ENCODE peak calls at places on chromosomes 4 and X, in eight cellular contexts. One of them, this sample, is unnamed.

GRCh38 chrX:69125094-69125493 is 40.2 kb downstream of the PJA1 start:
- DNase-seq in progenitor cell of endocrine pancreas: no peak
- DNase-seq in GM10248: no peak
- DNase-seq in thoracic aorta: no peak
- DNase-seq in osteocyte: no peak
- DNase-seq in tibial artery: no peak
- DNase-seq in GM20000: no peak
- DNase-seq in testis: no peak
- DNase-seq in this sample: no peak

GRCh38 chr4:138751290-138751689 is 264.3 kb upstream of the NOCT start:
- DNase-seq in progenitor cell of endocrine pancreas: no peak
- DNase-seq in GM10248: no peak
- DNase-seq in thoracic aorta: no peak
- DNase-seq in osteocyte: no peak
- DNase-seq in tibial artery: no peak
- DNase-seq in GM20000: no peak
- DNase-seq in testis: no peak
- DNase-seq in this sample: no peak

GRCh38 chr4:39429476-39430310 is 23.0 kb downstream of the KLB start:
- DNase-seq in progenitor cell of endocrine pancreas: no peak
- DNase-seq in GM10248: no peak
- DNase-seq in thoracic aorta: no peak
- DNase-seq in osteocyte: no peak
- DNase-seq in tibial artery: no peak
- DNase-seq in GM20000: no peak
- DNase-seq in testis: no peak
- DNase-seq in this sample: no peak

GRCh38 chr4:19707876-19708275 is 543.8 kb upstream of the SLIT2 start:
- DNase-seq in progenitor cell of endocrine pancreas: no peak
- DNase-seq in GM10248: no peak
- DNase-seq in thoracic aorta: no peak
- DNase-seq in osteocyte: no peak
- DNase-seq in tibial artery: no peak
- DNase-seq in GM20000: no peak
- DNase-seq in testis: no peak
- DNase-seq in this sample: no peak

GRCh38 chr4:99859618-99860017 is 34.6 kb downstream of the LAMTOR3 start:
- DNase-seq in progenitor cell of endocrine pancreas: no peak
- DNase-seq in GM10248: no peak
- DNase-seq in thoracic aorta: no peak
- DNase-seq in osteocyte: no peak
- DNase-seq in tibial artery: no peak
- DNase-seq in GM20000: no peak
- DNase-seq in testis: no peak
- DNase-seq in this sample: no peak

GRCh38 chrX:42996861-42997260 is 218.9 kb upstream of the PPP1R2C start:
- DNase-seq in progenitor cell of endocrine pancreas: no peak
- DNase-seq in GM10248: no peak
- DNase-seq in thoracic aorta: no peak
- DNase-seq in osteocyte: no peak
- DNase-seq in tibial artery: no peak
- DNase-seq in GM20000: no peak
- DNase-seq in testis: no peak
- DNase-seq in this sample: no peak

GRCh38 chrX:826026-826425 is 195.4 kb downstream of the SHOX start:
- DNase-seq in progenitor cell of endocrine pancreas: no peak
- DNase-seq in GM10248: no peak
- DNase-seq in thoracic aorta: no peak
- DNase-seq in osteocyte: peak
- DNase-seq in tibial artery: no peak
- DNase-seq in GM20000: no peak
- DNase-seq in testis: no peak
- DNase-seq in this sample: no peak

GRCh38 chr4:38856524-38857337 is at the start of gene TLR6:
- DNase-seq in progenitor cell of endocrine pancreas: peak
- DNase-seq in GM10248: peak
- DNase-seq in thoracic aorta: no peak
- DNase-seq in osteocyte: no peak
- DNase-seq in tibial artery: no peak
- DNase-seq in GM20000: peak
- DNase-seq in testis: peak
- DNase-seq in this sample: peak

GRCh38 chr4:121784975-121785374 is 16.1 kb upstream of the EXOSC9 start:
- DNase-seq in progenitor cell of endocrine pancreas: no peak
- DNase-seq in GM10248: no peak
- DNase-seq in thoracic aorta: no peak
- DNase-seq in osteocyte: no peak
- DNase-seq in tibial artery: no peak
- DNase-seq in GM20000: no peak
- DNase-seq in testis: no peak
- DNase-seq in this sample: no peak

GRCh38 chr4:113106076-113106475 is 56.6 kb downstream of the ANK2 start:
- DNase-seq in progenitor cell of endocrine pancreas: no peak
- DNase-seq in GM10248: no peak
- DNase-seq in thoracic aorta: no peak
- DNase-seq in osteocyte: no peak
- DNase-seq in tibial artery: no peak
- DNase-seq in GM20000: peak
- DNase-seq in testis: no peak
- DNase-seq in this sample: no peak

GRCh38 chr4:6137027-6137746 is 63.2 kb downstream of the JAKMIP1 start:
- DNase-seq in progenitor cell of endocrine pancreas: no peak
- DNase-seq in GM10248: no peak
- DNase-seq in thoracic aorta: no peak
- DNase-seq in osteocyte: no peak
- DNase-seq in tibial artery: no peak
- DNase-seq in GM20000: no peak
- DNase-seq in testis: no peak
- DNase-seq in this sample: no peak

GRCh38 chrX:69503835-69504625 is at the start of gene NALF2:
- DNase-seq in progenitor cell of endocrine pancreas: peak
- DNase-seq in GM10248: peak
- DNase-seq in thoracic aorta: no peak
- DNase-seq in osteocyte: peak
- DNase-seq in tibial artery: no peak
- DNase-seq in GM20000: peak
- DNase-seq in testis: peak
- DNase-seq in this sample: peak

GRCh38 chr4:129550281-129550785 is 454.4 kb downstream of the C4orf33 start:
- DNase-seq in progenitor cell of endocrine pancreas: no peak
- DNase-seq in GM10248: no peak
- DNase-seq in thoracic aorta: no peak
- DNase-seq in osteocyte: no peak
- DNase-seq in tibial artery: no peak
- DNase-seq in GM20000: no peak
- DNase-seq in testis: no peak
- DNase-seq in this sample: no peak

GRCh38 chrX:78119521-78120227 is 15.6 kb downstream of the PGK1 start:
- DNase-seq in progenitor cell of endocrine pancreas: no peak
- DNase-seq in GM10248: no peak
- DNase-seq in thoracic aorta: no peak
- DNase-seq in osteocyte: no peak
- DNase-seq in tibial artery: no peak
- DNase-seq in GM20000: no peak
- DNase-seq in testis: no peak
- DNase-seq in this sample: no peak

GRCh38 chrX:78123190-78123589 is 16.3 kb downstream of the TAF9B start:
- DNase-seq in progenitor cell of endocrine pancreas: no peak
- DNase-seq in GM10248: no peak
- DNase-seq in thoracic aorta: no peak
- DNase-seq in osteocyte: no peak
- DNase-seq in tibial artery: no peak
- DNase-seq in GM20000: no peak
- DNase-seq in testis: no peak
- DNase-seq in this sample: peak

GRCh38 chrX:78129714-78130113 is 9.7 kb downstream of the TAF9B start:
- DNase-seq in progenitor cell of endocrine pancreas: no peak
- DNase-seq in GM10248: no peak
- DNase-seq in thoracic aorta: no peak
- DNase-seq in osteocyte: no peak
- DNase-seq in tibial artery: no peak
- DNase-seq in GM20000: no peak
- DNase-seq in testis: no peak
- DNase-seq in this sample: no peak

GRCh38 chrX:78125148-78125547 is 14.3 kb downstream of the TAF9B start:
- DNase-seq in progenitor cell of endocrine pancreas: no peak
- DNase-seq in GM10248: no peak
- DNase-seq in thoracic aorta: no peak
- DNase-seq in osteocyte: no peak
- DNase-seq in tibial artery: no peak
- DNase-seq in GM20000: no peak
- DNase-seq in testis: no peak
- DNase-seq in this sample: no peak

DNA sequence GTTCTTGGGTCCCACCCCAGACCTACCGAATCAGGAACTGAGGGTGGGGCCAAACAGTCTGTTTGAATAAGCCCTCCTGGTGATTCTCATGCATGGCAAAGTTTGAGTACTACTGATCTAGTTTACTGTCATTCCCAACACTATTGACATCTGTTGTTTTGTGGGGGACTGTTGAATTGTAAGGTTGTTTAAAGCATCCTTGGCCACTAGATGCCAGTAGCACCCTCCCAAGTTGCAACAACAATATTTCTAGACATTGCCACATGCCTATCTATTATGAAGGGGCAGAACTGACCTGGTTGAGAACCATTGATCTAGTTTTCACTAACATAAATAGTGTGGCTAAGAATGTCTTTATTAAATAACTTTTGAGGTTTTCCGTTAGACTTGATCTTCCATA is 15.1 kb downstream of the TAF9B start:
- DNase-seq in progenitor cell of endocrine pancreas: no peak
- DNase-seq in GM10248: no peak
- DNase-seq in thoracic aorta: no peak
- DNase-seq in osteocyte: no peak
- DNase-seq in tibial artery: no peak
- DNase-seq in GM20000: no peak
- DNase-seq in testis: no peak
- DNase-seq in this sample: no peak
- TF ChIP-seq CTCF in progenitor cell of endocrine pancreas: peak
- TF ChIP-seq CTCF in GM10248: no peak
- TF ChIP-seq CTCF in thoracic aorta: no peak
- TF ChIP-seq CTCF in osteocyte: peak
- TF ChIP-seq CTCF in tibial artery: no peak
- TF ChIP-seq CTCF in GM20000: no peak
- TF ChIP-seq CTCF in testis: no peak
- TF ChIP-seq CTCF in this sample: no peak

DNA sequence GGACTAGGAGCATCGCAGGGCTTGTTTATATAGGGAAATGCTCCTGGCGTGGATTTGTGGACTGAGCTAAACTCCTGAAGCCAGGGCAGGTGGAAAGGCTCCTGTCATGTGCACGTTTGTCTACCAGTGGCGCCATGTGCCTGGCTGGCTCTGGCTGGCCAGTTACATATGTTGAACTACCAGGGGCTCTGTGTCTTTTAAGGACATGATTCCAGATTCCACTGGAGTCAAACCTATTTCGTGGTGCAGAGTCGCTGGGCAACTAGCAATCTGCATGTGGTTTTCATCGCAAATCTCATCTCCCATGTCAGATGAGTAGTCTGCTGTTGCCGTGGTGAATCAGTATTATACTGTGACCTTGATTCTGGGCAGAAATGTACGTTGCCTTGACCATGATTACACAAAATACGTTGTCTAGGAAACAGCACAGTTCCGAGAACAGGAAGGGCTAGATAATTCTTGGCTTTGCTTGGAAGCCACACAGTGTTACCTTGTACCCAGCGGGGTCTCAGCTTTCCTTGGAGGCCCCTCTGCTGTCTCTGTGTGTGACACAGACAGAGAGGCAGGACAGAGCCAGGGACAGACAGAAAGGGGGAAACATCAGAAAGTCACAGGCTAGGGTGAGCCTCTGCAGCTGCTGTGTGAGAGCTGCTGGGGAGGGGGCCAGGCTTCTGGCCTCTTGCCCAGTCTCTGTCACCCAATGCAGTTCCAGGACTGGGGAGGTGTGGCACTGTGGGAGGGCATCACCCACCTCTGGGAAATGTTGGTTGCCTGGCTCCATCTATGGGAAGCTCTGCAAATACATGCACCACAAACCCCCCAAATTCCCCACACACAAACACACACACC is 19.2 kb downstream of the PNMA6E start:
- DNase-seq in progenitor cell of endocrine pancreas: no peak
- DNase-seq in GM10248: no peak
- DNase-seq in thoracic aorta: no peak
- DNase-seq in osteocyte: peak
- DNase-seq in tibial artery: no peak
- DNase-seq in GM20000: no peak
- DNase-seq in testis: peak
- DNase-seq in this sample: peak
- TF ChIP-seq CTCF in progenitor cell of endocrine pancreas: no peak
- TF ChIP-seq CTCF in GM10248: no peak
- TF ChIP-seq CTCF in thoracic aorta: no peak
- TF ChIP-seq CTCF in osteocyte: peak
- TF ChIP-seq CTCF in tibial artery: no peak
- TF ChIP-seq CTCF in GM20000: no peak
- TF ChIP-seq CTCF in testis: no peak
- TF ChIP-seq CTCF in this sample: no peak

GRCh38 chrX:102840871-102841705 is 96.0 kb upstream of the RAB40AL start:
- DNase-seq in progenitor cell of endocrine pancreas: no peak
- DNase-seq in GM10248: no peak
- DNase-seq in thoracic aorta: no peak
- DNase-seq in osteocyte: no peak
- DNase-seq in tibial artery: no peak
- DNase-seq in GM20000: no peak
- DNase-seq in testis: no peak
- DNase-seq in this sample: no peak
- TF ChIP-seq CTCF in progenitor cell of endocrine pancreas: no peak
- TF ChIP-seq CTCF in GM10248: no peak
- TF ChIP-seq CTCF in thoracic aorta: no peak
- TF ChIP-seq CTCF in osteocyte: no peak
- TF ChIP-seq CTCF in tibial artery: no peak
- TF ChIP-seq CTCF in GM20000: no peak
- TF ChIP-seq CTCF in testis: no peak
- TF ChIP-seq CTCF in this sample: no peak

GRCh38 chrX:118324588-118324987 is 21.3 kb upstream of the WDR44 start:
- DNase-seq in progenitor cell of endocrine pancreas: no peak
- DNase-seq in GM10248: no peak
- DNase-seq in thoracic aorta: no peak
- DNase-seq in osteocyte: no peak
- DNase-seq in tibial artery: no peak
- DNase-seq in GM20000: no peak
- DNase-seq in testis: no peak
- DNase-seq in this sample: no peak

GRCh38 chrX:118329179-118329578 is 16.7 kb upstream of the WDR44 start:
- DNase-seq in progenitor cell of endocrine pancreas: no peak
- DNase-seq in GM10248: no peak
- DNase-seq in thoracic aorta: no peak
- DNase-seq in osteocyte: no peak
- DNase-seq in tibial artery: no peak
- DNase-seq in GM20000: no peak
- DNase-seq in testis: no peak
- DNase-seq in this sample: no peak

DNA sequence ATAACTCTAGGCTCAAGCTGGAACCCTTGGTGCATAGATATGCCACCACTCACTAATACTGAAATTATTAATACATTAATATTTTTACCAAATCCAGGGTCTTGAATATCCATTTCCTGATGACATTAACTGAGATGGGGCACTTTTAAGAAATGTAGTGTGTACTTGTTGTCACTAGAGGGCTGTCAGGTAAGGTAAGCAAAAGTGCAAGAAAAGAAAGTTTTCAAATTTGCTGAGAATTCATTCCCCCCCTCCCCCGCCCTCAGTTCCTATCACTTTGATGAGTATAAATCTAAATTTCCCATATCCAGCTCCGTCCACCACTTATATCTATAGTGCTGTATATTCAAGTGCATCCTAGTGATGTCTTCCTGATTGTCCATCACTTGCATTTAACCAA is 20.5 kb upstream of the WDR44 start:
- DNase-seq in progenitor cell of endocrine pancreas: no peak
- DNase-seq in GM10248: peak
- DNase-seq in thoracic aorta: no peak
- DNase-seq in osteocyte: no peak
- DNase-seq in tibial artery: no peak
- DNase-seq in GM20000: peak
- DNase-seq in testis: no peak
- DNase-seq in this sample: no peak
- TF ChIP-seq CTCF in progenitor cell of endocrine pancreas: peak
- TF ChIP-seq CTCF in GM10248: peak
- TF ChIP-seq CTCF in thoracic aorta: no peak
- TF ChIP-seq CTCF in osteocyte: peak
- TF ChIP-seq CTCF in tibial artery: peak
- TF ChIP-seq CTCF in GM20000: no peak
- TF ChIP-seq CTCF in testis: no peak
- TF ChIP-seq CTCF in this sample: no peak